ENCODE peak calls at places on chromosomes 16 and 17, in four cellular contexts. One of them, this sample, is unnamed.

GRCh38 chr17:77325826-77326581 is 185.2 kb downstream of the SEC14L1 start:
- DNase-seq in mesothelial cell of epicardium: peak; percentile 22
- DNase-seq in Caco-2: no peak
- DNase-seq in heart left ventricle: peak; percentile 35
- DNase-seq in this sample: peak; percentile 21

GRCh38 chr16:30031477-30031918 is 427 bp upstream of the TLCD3B start:
- DNase-seq in mesothelial cell of epicardium: no peak
- DNase-seq in Caco-2: no peak
- DNase-seq in heart left ventricle: no peak
- DNase-seq in this sample: no peak

GRCh38 chr16:28915181-28915580 is 9.9 kb downstream of the RABEP2 start:
- DNase-seq in mesothelial cell of epicardium: no peak
- DNase-seq in Caco-2: no peak
- DNase-seq in heart left ventricle: no peak
- DNase-seq in this sample: no peak

GRCh38 chr17:37702605-37703004 is 42.3 kb downstream of the HNF1B start:
- DNase-seq in mesothelial cell of epicardium: no peak
- DNase-seq in Caco-2: no peak
- DNase-seq in heart left ventricle: no peak
- DNase-seq in this sample: no peak

GRCh38 chr16:89375021-89375420 is 115.3 kb downstream of the ANKRD11 start:
- DNase-seq in mesothelial cell of epicardium: no peak
- DNase-seq in Caco-2: no peak
- DNase-seq in heart left ventricle: no peak
- DNase-seq in this sample: no peak

GRCh38 chr17:43713494-43714162 is 45.0 kb downstream of the SOST start:
- DNase-seq in mesothelial cell of epicardium: peak; percentile 60
- DNase-seq in Caco-2: no peak
- DNase-seq in heart left ventricle: peak; percentile 47
- DNase-seq in this sample: no peak

GRCh38 chr17:62720126-62720850 is 87.8 kb downstream of the MARCHF10 start:
- DNase-seq in mesothelial cell of epicardium: no peak
- DNase-seq in Caco-2: no peak
- DNase-seq in heart left ventricle: no peak
- DNase-seq in this sample: no peak

GRCh38 chr16:2009302-2009711 is 314 bp downstream of the ZNF598 start:
- DNase-seq in mesothelial cell of epicardium: no peak
- DNase-seq in Caco-2: no peak
- DNase-seq in heart left ventricle: peak; percentile 34
- DNase-seq in this sample: no peak

GRCh38 chr17:72515291-72516065 is 394.7 kb downstream of the SOX9 start:
- DNase-seq in mesothelial cell of epicardium: no peak
- DNase-seq in Caco-2: no peak
- DNase-seq in heart left ventricle: no peak
- DNase-seq in this sample: no peak

GRCh38 chr17:79221597-79221996 is 147.0 kb downstream of the ENGASE start:
- DNase-seq in mesothelial cell of epicardium: no peak
- DNase-seq in Caco-2: no peak
- DNase-seq in heart left ventricle: no peak
- DNase-seq in this sample: no peak

GRCh38 chr17:39166437-39167335 is 725 bp upstream of the ARL5C start:
- DNase-seq in mesothelial cell of epicardium: no peak
- DNase-seq in Caco-2: no peak
- DNase-seq in heart left ventricle: no peak
- DNase-seq in this sample: no peak

GRCh38 chr16:84504420-84505248 is at the start of gene MEAK7:
- DNase-seq in mesothelial cell of epicardium: peak; percentile 99
- DNase-seq in Caco-2: peak; percentile 99
- DNase-seq in heart left ventricle: peak; percentile 99
- DNase-seq in this sample: peak; percentile 96

GRCh38 chr16:17231972-17232371 is 238.8 kb downstream of the XYLT1 start:
- DNase-seq in mesothelial cell of epicardium: no peak
- DNase-seq in Caco-2: no peak
- DNase-seq in heart left ventricle: no peak
- DNase-seq in this sample: no peak

GRCh38 chr17:11272191-11272590 is 31.2 kb downstream of the SHISA6 start:
- DNase-seq in mesothelial cell of epicardium: no peak
- DNase-seq in Caco-2: no peak
- DNase-seq in heart left ventricle: no peak
- DNase-seq in this sample: no peak

GRCh38 chr16:55499951-55500350 is 8.9 kb upstream of the LPCAT2 start:
- DNase-seq in mesothelial cell of epicardium: peak; percentile 55
- DNase-seq in Caco-2: no peak
- DNase-seq in heart left ventricle: peak; percentile 62
- DNase-seq in this sample: no peak

GRCh38 chr17:6497496-6498221 is 53.4 kb downstream of the PIMREG start:
- DNase-seq in mesothelial cell of epicardium: no peak
- DNase-seq in Caco-2: no peak
- DNase-seq in heart left ventricle: no peak
- DNase-seq in this sample: no peak

GRCh38 chr16:75927824-75928223 is 201.5 kb upstream of the CPHXL start:
- DNase-seq in mesothelial cell of epicardium: no peak
- DNase-seq in Caco-2: no peak
- DNase-seq in heart left ventricle: no peak
- DNase-seq in this sample: no peak

GRCh38 chr17:50139950-50140885 is 10.3 kb upstream of the SAMD14 start:
- DNase-seq in mesothelial cell of epicardium: peak; percentile 81
- DNase-seq in Caco-2: peak; percentile 89
- DNase-seq in heart left ventricle: peak; percentile 82
- DNase-seq in this sample: peak; percentile 67

GRCh38 chr16:24525970-24526559 is 13.3 kb upstream of the RBBP6 start:
- DNase-seq in mesothelial cell of epicardium: peak; percentile 24
- DNase-seq in Caco-2: peak; percentile 57
- DNase-seq in heart left ventricle: no peak
- DNase-seq in this sample: no peak

GRCh38 chr17:35089846-35090193 is 26.3 kb upstream of the RFFL start:
- DNase-seq in mesothelial cell of epicardium: no peak
- DNase-seq in Caco-2: peak; percentile 55
- DNase-seq in heart left ventricle: no peak
- DNase-seq in this sample: no peak

GRCh38 chr17:65058151-65058550 is 1.6 kb upstream of the GNA13 start:
- DNase-seq in mesothelial cell of epicardium: no peak
- DNase-seq in Caco-2: no peak
- DNase-seq in heart left ventricle: no peak
- DNase-seq in this sample: no peak

GRCh38 chr17:42062673-42063072 is 12.3 kb upstream of the C17orf113 start:
- DNase-seq in mesothelial cell of epicardium: no peak
- DNase-seq in Caco-2: no peak
- DNase-seq in heart left ventricle: no peak
- DNase-seq in this sample: no peak

GRCh38 chr17:42065201-42065600 is 14.8 kb upstream of the C17orf113 start:
- DNase-seq in mesothelial cell of epicardium: no peak
- DNase-seq in Caco-2: no peak
- DNase-seq in heart left ventricle: no peak
- DNase-seq in this sample: no peak

GRCh38 chr17:42068979-42069378 is 18.6 kb upstream of the C17orf113 start:
- DNase-seq in mesothelial cell of epicardium: no peak
- DNase-seq in Caco-2: no peak
- DNase-seq in heart left ventricle: no peak
- DNase-seq in this sample: no peak

GRCh38 chr17:42071810-42072209 is 21.4 kb upstream of the C17orf113 start:
- DNase-seq in mesothelial cell of epicardium: no peak
- DNase-seq in Caco-2: no peak
- DNase-seq in heart left ventricle: no peak
- DNase-seq in this sample: no peak

DNA sequence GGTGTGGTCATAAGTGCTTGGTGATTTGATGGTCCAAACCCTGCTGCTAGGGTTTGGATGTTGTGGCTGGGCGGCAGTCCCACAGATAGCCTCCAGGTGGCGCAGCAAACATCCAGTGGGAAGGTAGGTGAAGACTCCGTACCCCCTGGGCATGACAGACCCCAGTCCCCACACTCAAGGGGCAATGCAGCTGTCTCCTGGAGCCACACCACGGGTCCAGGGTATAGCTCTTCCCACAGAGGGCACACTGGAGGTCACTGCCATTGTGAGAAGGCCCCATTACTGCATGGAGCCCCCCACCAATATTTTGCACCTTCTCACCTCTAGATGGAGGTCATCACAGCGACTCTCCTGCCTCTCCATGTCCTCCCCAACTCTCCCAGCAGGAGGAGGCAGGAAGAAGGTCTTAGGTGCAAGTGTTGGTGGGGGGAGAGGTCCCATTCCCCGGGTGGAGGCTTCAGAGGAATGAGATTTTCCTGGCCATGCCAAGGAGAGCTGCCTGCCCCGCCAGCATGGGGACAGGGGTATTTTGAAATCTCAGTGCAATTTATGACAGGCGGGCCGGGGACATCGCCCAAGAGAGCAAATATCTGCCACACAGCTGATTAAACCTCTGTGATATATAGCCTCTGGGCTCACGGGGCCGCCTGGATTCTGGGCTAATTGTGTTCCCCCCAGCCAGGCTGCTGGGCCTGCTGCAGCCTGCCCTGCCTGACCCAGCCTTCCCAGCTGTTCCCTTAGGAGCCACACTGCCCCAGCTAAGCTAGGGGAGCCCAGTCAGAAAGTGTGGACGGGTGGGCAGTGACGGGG is 17.2 kb upstream of the C17orf113 start:
- DNase-seq in mesothelial cell of epicardium: peak; percentile 84
- DNase-seq in Caco-2: peak; percentile 74
- DNase-seq in heart left ventricle: peak; percentile 45
- DNase-seq in this sample: peak; percentile 54
- TF ChIP-seq CTCF in mesothelial cell of epicardium: peak; percentile 95
- TF ChIP-seq CTCF in Caco-2: peak; percentile 91
- TF ChIP-seq CTCF in heart left ventricle: peak; percentile 83
- TF ChIP-seq CTCF in this sample: no peak

GRCh38 chr16:65704866-65705265 is 583.0 kb upstream of the CDH11 start:
- DNase-seq in mesothelial cell of epicardium: no peak
- DNase-seq in Caco-2: no peak
- DNase-seq in heart left ventricle: no peak
- DNase-seq in this sample: no peak
- TF ChIP-seq CTCF in mesothelial cell of epicardium: no peak
- TF ChIP-seq CTCF in Caco-2: no peak
- TF ChIP-seq CTCF in heart left ventricle: no peak
- TF ChIP-seq CTCF in this sample: no peak

DNA sequence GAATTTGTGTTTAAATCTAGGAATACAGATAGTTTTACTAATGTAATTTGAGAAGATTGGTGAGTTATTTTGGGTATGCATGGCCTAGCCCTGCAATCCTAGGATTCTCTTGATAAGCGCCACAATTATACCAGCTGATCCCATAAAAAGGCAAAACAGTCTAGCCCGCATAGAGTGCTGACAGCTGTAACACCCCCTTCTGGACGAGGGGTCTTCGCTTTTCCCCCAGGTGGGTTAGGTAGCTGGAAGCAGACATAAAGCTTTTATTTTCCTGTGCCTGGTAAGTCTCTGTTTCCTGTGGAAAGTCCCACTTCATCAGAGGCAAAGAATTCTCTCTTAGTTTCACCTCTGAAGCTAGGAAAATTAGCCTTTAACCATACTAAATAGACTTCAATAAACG is 108.3 kb downstream of the YPEL2 start:
- DNase-seq in mesothelial cell of epicardium: no peak
- DNase-seq in Caco-2: no peak
- DNase-seq in heart left ventricle: no peak
- DNase-seq in this sample: no peak
- TF ChIP-seq CTCF in mesothelial cell of epicardium: no peak
- TF ChIP-seq CTCF in Caco-2: no peak
- TF ChIP-seq CTCF in heart left ventricle: no peak
- TF ChIP-seq CTCF in this sample: no peak

DNA sequence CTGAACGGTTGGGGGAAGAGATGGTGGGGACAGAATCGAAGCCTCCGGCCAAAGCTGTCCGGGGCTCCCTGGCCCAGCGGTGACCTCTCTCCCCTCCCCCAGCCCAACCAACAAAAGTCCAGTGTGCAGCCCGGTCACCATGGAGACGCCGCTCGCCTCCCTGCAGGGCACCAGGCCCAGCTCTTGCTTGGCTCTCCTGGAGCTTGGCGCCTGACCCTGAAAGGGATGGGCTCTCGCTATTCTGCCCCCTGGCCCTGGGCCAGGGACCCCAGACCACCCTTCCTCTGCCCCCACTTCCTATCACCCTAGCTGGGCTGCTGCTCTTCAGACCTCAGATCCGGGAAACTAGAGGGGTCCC is 1.3 kb downstream of the METRN start:
- DNase-seq in mesothelial cell of epicardium: no peak
- DNase-seq in Caco-2: no peak
- DNase-seq in heart left ventricle: no peak
- DNase-seq in this sample: no peak
- TF ChIP-seq CTCF in mesothelial cell of epicardium: no peak
- TF ChIP-seq CTCF in Caco-2: no peak
- TF ChIP-seq CTCF in heart left ventricle: no peak
- TF ChIP-seq CTCF in this sample: no peak